ENCODE peak calls at places on chromosomes 2 and 18, in six cellular contexts. O is GM12892, I is GM12878, B is HepG2, G is K562, P is H1. E is an unnamed sample.

GRCh38 chr2:28665041-28665704 is 86.5 kb upstream of the PPP1CB start:
- DNase-seq in B (no peak), I (no peak), O (no peak), G (no peak), P (no peak), E (no peak)

GRCh38 chr2:49616800-49617199 is 462.5 kb upstream of the FSHR start:
- DNase-seq in B (peak), O (no peak), G (no peak), I (no peak), P (no peak), E (no peak)

GRCh38 chr18:62030091-62030985 is 137.5 kb upstream of the RNF152 start:
- DNase-seq in I (no peak), O (no peak), G (no peak), B (no peak), P (no peak), E (no peak)

GRCh38 chr2:96831679-96832078 is 12.1 kb downstream of the ANKRD23 start:
- DNase-seq in O (no peak), G (no peak), P (peak), I (no peak), B (no peak), E (no peak)

GRCh38 chr2:70655786-70656185 is 102.2 kb upstream of the TGFA start:
- DNase-seq in I (no peak), G (no peak), O (no peak), B (no peak), P (no peak), E (no peak)

GRCh38 chr18:76544511-76545350 is 49.7 kb upstream of the ZNF516 start:
- DNase-seq in O (no peak), B (no peak), P (no peak), G (no peak), I (no peak), E (no peak)

GRCh38 chr2:167127135-167127534 is 238.9 kb downstream of the XIRP2 start:
- DNase-seq in P (no peak), O (no peak), B (peak), I (no peak), G (no peak), E (no peak)

GRCh38 chr2:159026170-159026569 is 57.7 kb downstream of the TANC1 start:
- DNase-seq in P (no peak), O (no peak), I (no peak), G (no peak), B (no peak), E (no peak)

GRCh38 chr2:170301606-170302005 is 123.7 kb downstream of the MYO3B start:
- DNase-seq in B (no peak), G (no peak), P (no peak), I (no peak), O (no peak), E (no peak)

GRCh38 chr18:28716321-28716720 is 539.4 kb upstream of the CDH2 start:
- DNase-seq in O (no peak), I (no peak), P (no peak), B (no peak), G (no peak), E (no peak)

GRCh38 chr2:17010104-17010503 is 344.5 kb upstream of the CYRIA start:
- DNase-seq in B (no peak), I (no peak), G (no peak), P (no peak), O (no peak), E (no peak)

GRCh38 chr2:130385709-130386108 is 29.9 kb downstream of the PTPN18 start:
- DNase-seq in P (no peak), I (no peak), O (no peak), B (no peak), G (no peak), E (no peak)

GRCh38 chr2:218711550-218711929 is 905 bp downstream of the TTLL4 start:
- DNase-seq in I (no peak), P (no peak), O (no peak), B (no peak), G (no peak), E (no peak)

GRCh38 chr2:230410861-230411464 is 5.0 kb upstream of the SP100 start:
- DNase-seq in G (no peak), O (no peak), I (no peak), P (no peak), B (no peak), E (no peak)

DNA sequence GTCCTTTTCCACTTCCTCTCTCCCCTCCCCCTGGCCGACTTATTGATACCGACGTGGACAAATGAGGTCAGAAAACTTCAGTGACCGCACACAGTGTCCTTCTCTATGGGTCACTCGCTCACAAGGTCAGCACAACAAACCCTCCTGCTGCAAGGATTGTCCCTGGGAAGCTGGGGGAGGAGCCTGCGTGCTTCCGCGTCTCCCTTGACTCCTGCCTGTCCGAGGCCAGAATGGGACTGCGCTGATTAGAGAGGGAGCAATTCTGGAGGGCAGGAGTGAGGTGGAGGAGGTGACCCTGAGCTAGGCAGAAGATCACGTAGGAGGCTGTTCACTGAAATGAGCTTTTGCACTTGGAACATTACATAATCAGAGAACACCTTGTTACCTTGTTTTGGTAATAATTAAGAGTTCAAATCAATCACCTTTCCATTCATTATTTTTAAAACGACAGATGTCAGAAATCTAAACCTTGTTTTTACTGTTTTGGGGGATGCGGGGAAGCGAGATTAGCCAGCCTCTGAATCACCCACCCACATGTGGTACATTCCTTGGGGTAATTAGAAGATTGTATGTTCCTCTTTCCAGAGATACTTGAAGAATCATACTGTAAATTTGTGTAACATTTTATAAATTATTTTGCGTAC is 70.6 kb downstream of the CTAGE1 start:
- DNase-seq in I (no peak), G (no peak), B (peak), O (no peak), P (peak), E (no peak)
- TF ChIP-seq POLR2A in I (no peak), G (no peak), B (no peak), O (no peak), P (no peak), E (no peak)

GRCh38 chr2:147916067-147916466 is 71.2 kb downstream of the ACVR2A start:
- DNase-seq in O (no peak), P (no peak), B (no peak), G (no peak), I (no peak), E (no peak)

GRCh38 chr2:147909178-147909577 is 64.3 kb downstream of the ACVR2A start:
- DNase-seq in P (no peak), I (no peak), G (no peak), B (no peak), O (no peak), E (no peak)

GRCh38 chr2:147913701-147914480 is 69.1 kb downstream of the ACVR2A start:
- DNase-seq in P (no peak), I (no peak), O (no peak), B (no peak), G (no peak), E (no peak)

GRCh38 chr2:147916723-147917122 is 71.9 kb downstream of the ACVR2A start:
- DNase-seq in O (no peak), P (no peak), I (no peak), B (no peak), G (no peak), E (no peak)

GRCh38 chr2:147910990-147911473 is 66.2 kb downstream of the ACVR2A start:
- DNase-seq in G (peak), I (peak), O (no peak), P (no peak), B (peak), E (no peak)
- TF ChIP-seq TAF1 in G (no peak), I (no peak), O (no peak), P (no peak), B (no peak), E (no peak)

DNA sequence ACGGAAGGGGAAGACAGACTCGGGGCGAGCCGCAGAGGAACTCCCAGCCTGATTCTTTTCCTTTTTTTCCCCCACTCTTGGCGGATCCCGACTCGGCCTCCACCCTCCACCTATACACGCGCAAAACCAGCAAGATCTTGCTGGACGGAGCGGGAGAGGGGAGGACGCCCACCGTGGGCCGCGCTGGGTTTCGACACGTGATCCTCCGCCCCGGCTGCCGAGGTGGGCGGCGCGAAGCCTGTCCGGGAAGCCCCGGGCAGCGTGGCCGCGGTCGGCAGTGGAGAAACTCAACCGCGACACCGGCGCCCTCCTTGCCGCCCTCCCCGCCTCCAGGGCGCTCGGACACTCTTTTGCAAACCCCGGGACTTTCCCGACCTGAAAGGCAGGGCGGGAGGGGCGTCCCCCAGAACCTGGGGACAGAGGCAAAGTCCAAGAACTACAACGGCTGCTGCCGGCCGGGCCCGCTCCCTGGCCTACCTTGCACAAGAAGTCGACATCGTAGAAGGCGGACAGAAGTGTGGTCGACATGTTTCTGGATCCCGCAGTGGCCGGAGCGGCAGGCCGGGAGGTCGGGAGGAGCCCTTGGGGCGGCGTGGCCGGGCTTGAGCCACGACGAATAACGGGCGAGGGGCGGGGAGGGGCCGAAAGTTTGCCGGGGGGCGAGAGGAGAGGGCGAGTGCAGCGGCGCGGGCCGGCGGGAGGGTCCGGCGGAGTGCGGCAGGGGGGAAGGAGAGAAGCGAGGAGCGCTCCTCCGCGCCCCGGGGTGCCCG is 433 bp downstream of the ZFP36L2 start:
- DNase-seq in B (peak), I (no peak), O (peak), G (peak), P (peak), E (no peak)
- TF ChIP-seq POLR2A in B (no peak), I (no peak), O (peak), G (peak), P (no peak), E (no peak)

DNA sequence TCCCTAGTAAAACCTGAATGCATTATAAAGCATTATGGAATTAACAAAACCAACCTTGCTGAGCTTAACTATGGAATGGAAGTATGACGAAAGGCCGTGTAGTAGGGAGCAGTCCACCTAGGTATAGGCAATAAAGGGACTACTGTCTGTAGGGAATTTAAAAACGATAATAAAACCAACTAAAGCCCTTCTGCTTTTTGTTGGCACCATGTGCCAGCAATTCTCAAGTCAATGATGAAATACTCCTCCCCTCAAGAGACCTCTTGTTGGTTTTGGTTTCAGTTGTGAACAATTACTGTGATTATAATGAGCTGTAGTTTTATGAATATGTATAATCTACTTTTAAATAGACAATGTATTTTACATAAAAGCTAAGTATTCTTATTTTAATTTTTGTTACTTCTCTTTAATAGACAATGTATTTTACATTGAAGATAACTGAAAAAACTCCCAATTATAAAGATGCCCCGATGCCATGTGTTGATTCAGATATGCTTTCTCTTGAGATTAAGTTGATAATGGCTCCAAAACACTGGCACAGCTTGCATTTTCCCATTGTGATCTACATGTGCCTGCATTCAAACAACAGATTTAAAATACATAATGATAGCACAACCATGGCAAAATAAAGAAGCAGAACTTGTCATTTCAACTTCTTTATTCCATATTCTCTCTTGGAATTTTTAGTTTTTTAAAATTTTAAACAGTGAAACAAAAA is 55.5 kb upstream of the ZDBF2 start:
- DNase-seq in B (no peak), I (no peak), P (no peak), G (no peak), O (no peak), E (no peak)
- TF ChIP-seq TAF1 in B (no peak), I (no peak), P (no peak), G (no peak), O (no peak), E (no peak)

GRCh38 chr2:66445781-66446177 is 10.9 kb downstream of the MEIS1 start:
- DNase-seq in G (no peak), P (peak), O (no peak), B (no peak), I (no peak), E (no peak)

GRCh38 chr2:66445076-66445724 is 10.3 kb downstream of the MEIS1 start:
- DNase-seq in I (no peak), O (no peak), P (peak), G (no peak), B (no peak), E (no peak)

GRCh38 chr2:66441651-66442365 is 6.9 kb downstream of the MEIS1 start:
- DNase-seq in P (no peak), G (no peak), O (no peak), B (no peak), I (no peak), E (no peak)

GRCh38 chr2:66443977-66444855 is 9.3 kb downstream of the MEIS1 start:
- DNase-seq in P (peak), I (no peak), G (no peak), O (no peak), B (no peak), E (no peak)

DNA sequence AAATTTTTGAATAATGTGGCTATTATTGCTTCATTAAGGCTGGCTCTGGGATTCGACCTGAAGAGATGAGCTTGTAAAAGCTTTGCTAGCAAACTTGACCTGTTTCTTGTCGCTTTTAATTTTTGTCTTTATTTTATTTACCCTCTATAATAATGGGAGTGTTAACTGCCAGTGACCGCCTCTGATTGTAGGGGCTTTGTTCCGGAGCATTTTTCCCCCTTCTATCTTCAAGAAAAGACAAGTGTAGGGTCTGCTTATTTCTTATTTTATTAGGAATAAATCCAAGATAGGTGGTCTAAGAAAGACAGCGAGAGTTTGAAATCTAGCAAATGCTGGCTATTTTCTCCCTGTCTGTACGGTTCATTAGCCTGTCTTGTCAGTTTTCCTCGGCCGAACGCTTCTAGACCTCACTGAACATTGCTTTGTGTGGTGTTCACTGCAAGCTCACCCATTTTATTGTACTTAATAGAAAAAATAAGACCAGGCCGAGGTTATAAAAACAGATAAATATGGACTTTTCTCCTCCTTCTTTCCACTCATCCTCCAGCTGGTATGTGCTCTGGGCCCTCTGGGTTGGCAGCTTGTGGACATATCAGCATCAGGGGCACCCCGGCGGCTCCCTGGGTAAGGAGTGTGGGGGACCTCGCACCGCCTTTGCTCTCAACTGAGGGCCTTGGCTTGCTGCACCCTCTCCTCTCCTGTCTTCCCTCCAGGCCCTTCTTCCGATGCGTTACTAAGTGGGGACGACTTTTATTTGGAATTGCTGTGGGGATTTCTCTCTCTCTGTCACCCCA is 8.5 kb downstream of the MEIS1 start:
- DNase-seq in O (no peak), I (no peak), G (no peak), B (no peak), P (peak), E (no peak)
- TF ChIP-seq POLR2A in O (no peak), I (no peak), G (no peak), B (no peak), P (no peak), E (no peak)

GRCh38 chr2:95314598-95314963 is 17.4 kb downstream of the KCNIP3 start:
- DNase-seq in G (no peak), P (no peak), I (no peak), O (no peak), B (no peak), E (no peak)

GRCh38 chr2:95315801-95316411 is 18.8 kb downstream of the KCNIP3 start:
- DNase-seq in I (no peak), O (no peak), P (no peak), G (no peak), B (no peak), E (no peak)

GRCh38 chr2:95313296-95314265 is 16.4 kb downstream of the KCNIP3 start:
- DNase-seq in B (no peak), P (no peak), G (no peak), I (no peak), O (no peak), E (no peak)

GRCh38 chr2:95316466-95317122 is 19.4 kb downstream of the KCNIP3 start:
- DNase-seq in P (no peak), I (no peak), G (no peak), O (no peak), B (no peak), E (no peak)

GRCh38 chr2:95314964-95315611 is 17.9 kb downstream of the KCNIP3 start:
- DNase-seq in P (peak), G (peak), O (no peak), B (peak), I (no peak), E (peak)
- TF ChIP-seq TAF1 in P (no peak), G (no peak), O (no peak), B (no peak), I (no peak), E (no peak)

GRCh38 chr18:9337875-9338274 is 3.3 kb downstream of the TWSG1 start:
- DNase-seq in O (no peak), G (no peak), P (no peak), B (no peak), I (peak), E (no peak)

GRCh38 chr18:9335255-9336045 is 877 bp downstream of the TWSG1 start:
- DNase-seq in B (no peak), I (no peak), P (no peak), G (no peak), O (no peak), E (no peak)

GRCh38 chr18:9333441-9334350 is 877 bp upstream of the TWSG1 start:
- DNase-seq in I (no peak), B (no peak), P (peak), O (no peak), G (no peak), E (peak)

GRCh38 chr18:9336827-9337226 is 2.3 kb downstream of the TWSG1 start:
- DNase-seq in B (no peak), P (no peak), I (no peak), G (no peak), O (no peak), E (no peak)

GRCh38 chr18:9334351-9335254 is at the start of gene TWSG1:
- DNase-seq in O (peak), B (peak), I (peak), P (peak), G (peak), E (peak)
- TF ChIP-seq POLR2A in O (peak), B (peak), I (peak), P (peak), G (peak), E (no peak)

E was measured in GM12891.